ENCODE peak calls at places on chromosomes 16 and 17, in nine cellular contexts. P is PC-9, W is Panc1, R is tibial nerve, H is lower lobe of right lung, F is gastrocnemius medialis, M is uterus, Q is left ventricle myocardium inferior, A is psoas muscle. L is an unnamed sample. For H3K4me1, the result is how much of the 10 kb centered on the place peaks cover.

GRCh38 chr17:179721-180379 is 1.6 kb downstream of the DOC2B start:
- DNase-seq in P (no peak), W (no peak), R (no peak), H (no peak), F (no peak), M (no peak), Q (no peak), A (no peak), L (no peak)

GRCh38 chr17:38454528-38454927 is 26.3 kb downstream of the ARHGAP23 start:
- DNase-seq in P (peak), W (peak), R (peak), H (peak), F (peak), M (peak), Q (peak), A (peak), L (peak)

GRCh38 chr17:7323731-7324437 is 5.3 kb downstream of the NEURL4 start:
- DNase-seq in P (peak), W (no peak), R (no peak), H (peak), F (no peak), M (no peak), Q (peak), A (peak), L (peak)

GRCh38 chr16:22770866-22771265 is 43.1 kb upstream of the HS3ST2 start:
- DNase-seq in P (no peak), W (no peak), R (no peak), H (no peak), F (no peak), M (no peak), Q (no peak), A (no peak), L (no peak)

GRCh38 chr17:48244814-48245213 is 137.2 kb downstream of the SNX11 start:
- DNase-seq in P (no peak), W (no peak), R (no peak), H (no peak), F (no peak), M (no peak), Q (no peak), A (no peak), L (no peak)

GRCh38 chr16:4976611-4977145 is 18.5 kb downstream of the SEC14L5 start:
- DNase-seq in P (no peak), W (no peak), R (no peak), H (no peak), F (peak), M (no peak), Q (no peak), A (peak), L (no peak)

GRCh38 chr16:4801051-4801961 is 1.1 kb downstream of the ROGDI start:
- DNase-seq in P (no peak), W (no peak), R (no peak), H (no peak), F (no peak), M (no peak), Q (no peak), A (no peak), L (no peak)

GRCh38 chr17:50187741-50188520 is 13.5 kb downstream of the COL1A1 start:
- DNase-seq in P (no peak), W (no peak), R (no peak), H (no peak), F (no peak), M (no peak), Q (no peak), A (no peak), L (peak)

GRCh38 chr16:67666032-67666537 is 465 bp downstream of the ENKD1 start:
- DNase-seq in P (no peak), W (no peak), R (no peak), H (peak), F (no peak), M (no peak), Q (peak), A (peak), L (no peak)

GRCh38 chr16:4847774-4848587 is 700 bp downstream of the UBN1 start:
- DNase-seq in P (peak), W (no peak), R (no peak), H (peak), F (peak), M (peak), Q (peak), A (peak), L (peak)

GRCh38 chr17:3575506-3575905 is 17.9 kb upstream of the TRPV3 start:
- DNase-seq in P (no peak), W (peak), R (no peak), H (no peak), F (no peak), M (no peak), Q (no peak), A (no peak), L (no peak)

GRCh38 chr17:82457071-82457789 is 1.3 kb upstream of the NARF start:
- DNase-seq in P (no peak), W (no peak), R (no peak), H (no peak), F (no peak), M (no peak), Q (no peak), A (no peak), L (no peak)

GRCh38 chr17:7428557-7428956 is at the start of gene SPEM3:
- DNase-seq in P (no peak), W (no peak), R (no peak), H (no peak), F (no peak), M (no peak), Q (no peak), A (no peak), L (no peak)

GRCh38 chr17:15398736-15399331 is 57.4 kb upstream of the TEKT3 start:
- DNase-seq in P (no peak), W (no peak), R (no peak), H (no peak), F (peak), M (no peak), Q (no peak), A (peak), L (peak)

GRCh38 chr16:10862432-10862831 is 14.6 kb upstream of the CIITA start:
- DNase-seq in P (peak), W (peak), R (no peak), H (peak), F (peak), M (no peak), Q (no peak), A (no peak), L (no peak)

GRCh38 chr17:54544239-54544638 is 356.4 kb upstream of the TOM1L1 start:
- DNase-seq in P (no peak), W (no peak), R (no peak), H (no peak), F (no peak), M (no peak), Q (no peak), A (no peak), L (no peak)
- H3K4me1 ChIP-seq in P (under half), W (under half), R (under half), H (under half), F (under half), M (under half), Q (under half), A (under half), L (under half)

DNA sequence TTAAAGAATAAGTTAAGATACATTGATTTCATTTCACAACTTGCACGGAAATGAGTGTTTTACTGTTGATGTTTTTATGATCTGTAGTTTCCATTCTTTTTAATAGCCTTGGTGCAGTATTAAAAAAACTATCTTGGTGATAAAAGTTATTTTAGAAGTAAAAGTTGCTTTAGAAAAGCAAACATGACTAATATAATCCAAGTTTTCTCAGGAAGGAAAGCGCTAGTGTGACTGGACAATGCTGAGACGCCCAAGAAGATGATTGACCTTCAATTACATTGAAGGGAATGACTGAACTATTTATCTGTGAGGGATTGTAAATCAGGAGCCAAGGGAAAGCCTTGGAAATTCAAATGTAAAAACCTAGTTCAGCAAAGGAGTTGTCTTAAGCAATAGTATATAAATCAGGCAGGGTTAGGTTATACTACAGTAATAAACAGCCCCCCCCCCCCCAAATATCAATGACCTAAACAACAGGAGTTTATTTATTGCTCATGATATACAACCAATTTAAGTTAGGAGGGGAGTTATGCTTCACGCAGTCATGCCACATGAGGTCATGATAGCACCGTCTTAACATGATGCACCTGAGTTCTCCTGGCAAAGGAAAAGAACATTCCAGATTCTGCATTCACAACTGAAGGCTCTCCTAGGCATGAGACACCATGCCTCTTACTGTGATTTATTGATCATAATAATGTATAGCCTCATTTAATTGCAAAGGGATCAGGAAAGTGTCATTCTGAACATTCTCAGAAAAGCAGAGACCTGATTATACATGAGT is 443.8 kb downstream of the CDH13 start:
- DNase-seq in P (no peak), W (no peak), R (no peak), H (no peak), F (no peak), M (peak), Q (no peak), A (no peak), L (no peak)
- H3K27ac ChIP-seq in P (no peak), W (no peak), R (no peak), H (no peak), F (no peak), M (peak), Q (no peak), A (no peak), L (no peak)

GRCh38 chr16:81780350-81780749 is 1.3 kb downstream of the PLCG2 start:
- DNase-seq in P (no peak), W (no peak), R (no peak), H (no peak), F (no peak), M (no peak), Q (no peak), A (no peak), L (no peak)
- H3K4me3 ChIP-seq in P (no peak), W (no peak), R (no peak), H (peak), F (no peak), M (peak), Q (peak), A (peak), L (no peak)

GRCh38 chr17:59355030-59355694 is 23.7 kb downstream of the YPEL2 start:
- DNase-seq in P (no peak), W (no peak), R (no peak), H (no peak), F (no peak), M (no peak), Q (no peak), A (no peak), L (no peak)

GRCh38 chr17:59355695-59356323 is 24.4 kb downstream of the YPEL2 start:
- DNase-seq in P (no peak), W (no peak), R (no peak), H (no peak), F (no peak), M (no peak), Q (no peak), A (no peak), L (no peak)

GRCh38 chr17:59353936-59354755 is 22.7 kb downstream of the YPEL2 start:
- DNase-seq in P (no peak), W (no peak), R (no peak), H (no peak), F (no peak), M (no peak), Q (no peak), A (no peak), L (no peak)

GRCh38 chr17:59356543-59357218 is 25.2 kb downstream of the YPEL2 start:
- DNase-seq in P (no peak), W (no peak), R (no peak), H (no peak), F (no peak), M (no peak), Q (no peak), A (no peak), L (no peak)

DNA sequence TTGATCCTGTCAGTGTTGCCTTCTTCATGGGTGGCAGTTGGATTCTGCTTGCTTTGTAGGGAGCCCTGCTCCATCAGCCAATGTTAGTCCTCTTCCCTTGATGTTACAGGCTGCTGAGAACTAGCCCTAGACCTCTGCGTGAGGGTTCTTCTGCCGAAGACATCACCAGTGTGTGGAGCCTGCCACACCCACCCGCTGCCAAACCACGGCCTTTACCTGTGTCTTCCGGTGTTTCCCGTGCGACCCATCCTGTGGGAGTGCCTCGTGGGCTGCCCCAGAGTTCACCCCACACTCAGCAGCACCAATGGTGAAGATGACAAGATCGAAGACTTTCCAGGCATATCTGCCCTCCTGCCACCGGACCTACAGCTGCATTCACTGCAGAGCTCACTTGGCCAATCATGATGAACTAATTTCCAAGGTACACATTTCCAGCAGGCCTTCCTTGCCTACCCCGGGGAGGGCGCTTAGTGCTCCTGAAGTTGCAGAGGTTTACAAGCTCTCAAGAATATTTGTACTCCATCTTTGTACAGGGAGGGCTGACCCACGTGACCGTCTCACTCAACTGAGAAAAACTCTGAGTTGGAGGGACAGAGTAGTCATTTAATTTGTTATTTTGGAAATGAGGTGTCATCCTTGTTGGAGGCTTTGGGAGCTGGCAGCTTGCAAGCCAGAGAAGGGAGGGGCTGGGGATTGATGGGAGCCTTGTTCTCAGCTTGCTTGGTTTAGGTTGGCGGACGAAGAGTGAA is 21.8 kb downstream of the YPEL2 start:
- DNase-seq in P (no peak), W (no peak), R (no peak), H (no peak), F (no peak), M (no peak), Q (no peak), A (no peak), L (no peak)
- H3K4me1 ChIP-seq in P (under half), W (under half), R (half or more), H (under half), F (half or more), M (under half), Q (half or more), A (half or more), L (under half)

GRCh38 chr17:64502809-64503208 is 3.3 kb downstream of the DDX5 start:
- DNase-seq in P (no peak), W (no peak), R (no peak), H (no peak), F (no peak), M (no peak), Q (no peak), A (no peak), L (no peak)

GRCh38 chr17:64505320-64506200 is 529 bp downstream of the DDX5 start:
- DNase-seq in P (peak), W (no peak), R (peak), H (peak), F (peak), M (peak), Q (peak), A (peak), L (peak)

GRCh38 chr17:64504769-64505319 is 1.2 kb downstream of the DDX5 start:
- DNase-seq in P (no peak), W (no peak), R (no peak), H (no peak), F (no peak), M (peak), Q (no peak), A (no peak), L (no peak)

GRCh38 chr17:64503341-64503740 is 2.7 kb downstream of the DDX5 start:
- DNase-seq in P (no peak), W (no peak), R (no peak), H (no peak), F (no peak), M (no peak), Q (no peak), A (no peak), L (no peak)

GRCh38 chr17:64503821-64504768 is 2.0 kb downstream of the DDX5 start:
- DNase-seq in P (no peak), W (no peak), R (no peak), H (no peak), F (no peak), M (no peak), Q (no peak), A (no peak), L (no peak)
- H3K27ac ChIP-seq in P (peak), W (peak), R (peak), H (peak), F (peak), M (peak), Q (peak), A (peak), L (no peak)

GRCh38 chr17:43568506-43569082 is 22.5 kb upstream of the ETV4 start:
- DNase-seq in P (no peak), W (no peak), R (no peak), H (no peak), F (no peak), M (no peak), Q (no peak), A (no peak), L (no peak)
- H3K4me3 ChIP-seq in P (no peak), W (no peak), R (no peak), H (no peak), F (no peak), M (no peak), Q (no peak), A (no peak), L (no peak)

DNA sequence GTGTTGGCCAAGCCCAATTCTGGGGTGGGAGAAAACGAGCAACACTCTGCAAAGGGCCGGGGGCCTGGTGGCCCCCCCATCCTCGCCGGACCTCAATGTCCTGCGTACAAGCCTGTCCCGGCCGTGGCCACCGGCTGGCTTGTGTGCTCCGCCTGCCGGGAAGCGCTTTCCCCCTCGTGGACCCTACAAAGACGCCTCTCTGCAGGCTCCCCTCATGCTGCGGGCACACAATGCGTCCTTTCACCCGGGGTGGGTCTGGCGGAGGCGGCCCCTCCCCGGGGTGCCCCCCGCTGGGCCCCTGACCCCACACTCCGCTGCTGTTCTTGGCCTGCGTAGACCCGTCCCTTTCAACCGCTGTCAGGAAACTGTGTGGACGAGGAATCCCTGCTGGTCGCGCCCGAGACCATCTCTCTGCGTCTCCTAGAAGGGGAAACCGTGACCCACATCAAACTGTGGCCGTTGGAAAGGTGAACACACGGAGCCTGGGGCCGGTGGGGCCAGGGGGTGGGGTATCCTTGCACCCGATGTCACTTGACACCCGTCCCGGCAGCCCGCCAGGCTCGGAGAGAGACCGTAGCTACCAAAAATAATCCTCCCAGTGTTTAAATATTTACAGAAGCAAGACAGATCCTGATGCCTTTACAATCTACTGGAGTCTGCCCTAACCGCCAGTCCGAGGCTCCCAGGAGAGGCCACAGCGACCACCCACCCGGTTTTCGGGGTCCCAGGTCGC is 43.6 kb downstream of the TBC1D16 start:
- DNase-seq in P (no peak), W (no peak), R (no peak), H (no peak), F (no peak), M (no peak), Q (peak), A (no peak), L (peak)
- H3K4me1 ChIP-seq in P (under half), W (half or more), R (half or more), H (under half), F (under half), M (under half), Q (half or more), A (under half), L (under half)

GRCh38 chr17:74860229-74860998 is 729 bp upstream of the GRIN2C start:
- DNase-seq in P (no peak), W (no peak), R (no peak), H (no peak), F (no peak), M (no peak), Q (no peak), A (no peak), L (no peak)

GRCh38 chr17:74859439-74860228 is at the start of gene GRIN2C:
- DNase-seq in P (no peak), W (no peak), R (no peak), H (no peak), F (no peak), M (no peak), Q (no peak), A (no peak), L (no peak)

GRCh38 chr17:74862108-74862901 is 2.6 kb upstream of the GRIN2C start:
- DNase-seq in P (peak), W (no peak), R (peak), H (peak), F (no peak), M (peak), Q (peak), A (peak), L (peak)

GRCh38 chr17:74861554-74862107 is 1.9 kb upstream of the GRIN2C start:
- DNase-seq in P (no peak), W (no peak), R (no peak), H (no peak), F (no peak), M (no peak), Q (no peak), A (no peak), L (no peak)

DNA sequence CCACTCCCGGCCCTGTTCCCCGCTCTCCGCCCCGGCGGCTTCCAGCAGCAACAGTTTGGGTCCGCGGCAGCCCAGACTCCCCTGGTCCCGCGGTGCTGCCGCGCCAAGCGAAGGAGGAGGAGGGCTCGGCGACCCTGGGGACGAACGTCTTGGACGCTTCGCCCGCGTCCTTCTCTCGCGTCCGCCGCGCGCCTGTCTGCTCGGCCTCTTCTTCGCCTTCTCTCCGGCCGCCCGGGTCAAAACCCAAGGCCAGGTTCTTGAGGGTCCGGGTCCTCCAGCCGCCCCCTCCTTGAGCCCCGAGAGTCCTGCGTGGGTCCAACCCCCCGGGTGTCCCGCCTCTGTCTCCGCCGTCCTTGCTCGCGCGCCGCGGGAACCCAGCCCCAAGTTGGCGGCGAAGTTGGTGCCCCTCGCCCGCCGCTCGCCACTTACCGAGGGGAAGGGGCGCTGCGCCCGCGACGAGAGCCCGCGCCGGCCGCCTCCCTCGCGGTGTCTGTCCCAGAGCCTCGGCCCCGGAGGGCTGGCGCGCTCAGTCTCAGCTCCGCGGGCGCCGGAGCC is 1.4 kb upstream of the GRIN2C start:
- DNase-seq in P (no peak), W (no peak), R (no peak), H (no peak), F (no peak), M (no peak), Q (no peak), A (no peak), L (no peak)
- H3K27ac ChIP-seq in P (no peak), W (no peak), R (no peak), H (no peak), F (no peak), M (no peak), Q (no peak), A (no peak), L (no peak)

DNA sequence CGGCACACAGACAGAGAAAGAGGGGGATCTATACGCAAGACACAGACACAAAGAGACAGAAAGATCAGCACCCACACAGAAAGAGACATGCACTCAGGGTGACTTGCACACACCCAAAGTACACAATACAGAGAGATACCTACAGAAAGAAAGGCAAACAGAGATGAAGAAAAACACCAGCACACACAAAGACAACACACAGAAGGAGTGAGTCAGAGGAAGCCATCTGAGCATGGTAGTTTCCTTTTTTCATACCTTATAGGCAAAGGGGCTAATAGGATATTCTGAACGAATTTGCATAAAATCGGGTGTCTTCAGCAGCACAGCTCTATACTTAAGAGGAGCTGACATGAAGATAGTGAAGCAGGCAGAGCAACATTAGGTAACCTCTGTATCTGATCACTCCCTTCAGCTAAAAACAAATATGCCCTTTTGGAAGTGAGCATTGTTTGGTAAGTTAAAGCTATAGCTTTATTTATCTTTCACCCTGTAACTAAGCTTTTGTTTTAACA is 198.6 kb downstream of the AATF start:
- DNase-seq in P (peak), W (no peak), R (no peak), H (no peak), F (no peak), M (no peak), Q (no peak), A (no peak), L (peak)
- H3K4me3 ChIP-seq in P (no peak), W (no peak), R (no peak), H (no peak), F (no peak), M (no peak), Q (no peak), A (no peak), L (no peak)